ENCODE peak calls at places on chromosome 22, in seven cellular contexts. A is cardiac muscle cell, C is lung, F is neural progenitor cell, H is heart left ventricle, M is right atrium auricular region, N is adrenal gland. U is an unnamed sample. For H3K4me1 and H3K36me3, the result is how much of the 10 kb centered on the place peaks cover.

GRCh38 chr22:42283288-42284229 is 13.1 kb upstream of the TCF20 start:
- DNase-seq in H (no peak), C (no peak), F (peak), M (no peak), N (no peak), A (peak), U (no peak)

GRCh38 chr22:49667236-49667635 is 160.4 kb downstream of the BRD1 start:
- DNase-seq in N (no peak), C (no peak), F (no peak), H (peak), M (no peak), A (no peak), U (no peak)

GRCh38 chr22:49566141-49566541 is 261.5 kb downstream of the BRD1 start:
- DNase-seq in F (no peak), H (no peak), M (no peak), C (no peak), N (peak), A (no peak), U (no peak)

GRCh38 chr22:27405672-27406388 is 395.7 kb downstream of the MN1 start:
- DNase-seq in C (peak), H (peak), F (peak), M (no peak), A (peak), N (peak), U (no peak)

GRCh38 chr22:36252754-36253522 is at the start of gene APOL1:
- DNase-seq in N (peak), M (no peak), F (no peak), C (peak), H (peak), A (no peak), U (no peak)

GRCh38 chr22:38871360-38872171 is 450 bp downstream of the CBX6 start:
- DNase-seq in N (no peak), M (peak), H (no peak), C (no peak), F (peak), A (peak), U (no peak)

GRCh38 chr22:25970348-25970995 is 198.8 kb upstream of the SEZ6L start:
- DNase-seq in A (peak), F (peak), C (no peak), H (peak), N (no peak), M (no peak), U (no peak)

GRCh38 chr22:31286360-31287255 is 5.7 kb downstream of the PIK3IP1 start:
- DNase-seq in M (no peak), F (no peak), N (peak), C (no peak), A (peak), H (no peak), U (no peak)

GRCh38 chr22:32565002-32565339 is 90.4 kb downstream of the FBXO7 start:
- DNase-seq in A (no peak), H (no peak), F (no peak), M (no peak), C (no peak), N (no peak), U (no peak)

GRCh38 chr22:50627452-50627913 is 469 bp downstream of the ARSA start:
- DNase-seq in N (no peak), C (no peak), H (peak), A (peak), F (peak), M (no peak), U (no peak)

GRCh38 chr22:49967333-49968241 is 7.0 kb downstream of the PIM3 start:
- DNase-seq in M (peak), A (peak), N (peak), H (peak), F (peak), C (peak), U (no peak)

GRCh38 chr22:21661991-21662390 is 3.8 kb upstream of the PPIL2 start:
- DNase-seq in C (no peak), M (no peak), F (no peak), H (no peak), A (no peak), N (no peak), U (no peak)

GRCh38 chr22:27794244-27794643 is 7.3 kb downstream of the MN1 start:
- DNase-seq in F (peak), H (no peak), M (no peak), C (no peak), A (peak), N (no peak), U (no peak)

GRCh38 chr22:24137595-24137994 is 43.7 kb upstream of the SUSD2 start:
- DNase-seq in H (no peak), A (no peak), C (no peak), F (no peak), N (no peak), M (no peak), U (no peak)
- H3K4me1 ChIP-seq in H (under half), A (under half), C (under half), F (under half), N (under half), M (half or more), U (under half)

GRCh38 chr22:33796494-33796893 is 123.8 kb downstream of the LARGE1 start:
- DNase-seq in H (no peak), A (no peak), N (no peak), M (no peak), F (no peak), C (no peak), U (no peak)
- H3K36me3 ChIP-seq in H (under half), A (under half), N (under half), M (under half), F (under half), C (under half), U (under half)

DNA sequence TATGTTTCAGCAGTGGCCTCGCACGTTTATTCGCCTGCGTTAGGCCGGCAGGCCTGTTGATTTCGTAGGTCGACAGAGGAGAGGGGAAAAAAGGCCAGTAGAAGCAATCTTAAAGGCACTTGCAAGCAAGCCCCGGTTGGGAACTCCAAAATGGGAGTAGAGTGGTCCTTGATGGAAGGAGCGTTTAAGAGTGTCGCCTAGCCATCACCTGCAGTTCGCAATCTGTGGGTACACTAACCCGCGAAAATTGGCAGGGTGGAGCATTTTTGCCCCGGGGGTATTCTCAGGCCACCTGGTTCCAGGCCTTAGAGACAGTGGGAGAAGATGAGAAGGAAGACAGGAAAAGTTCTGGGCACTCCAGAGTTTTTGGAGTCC is 1.1 kb downstream of the EWSR1 start:
- DNase-seq in H (no peak), F (no peak), M (peak), C (no peak), A (peak), N (no peak), U (no peak)
- H3K27ac ChIP-seq in H (peak), F (peak), M (peak), C (peak), A (peak), N (peak), U (no peak)

GRCh38 chr22:46036558-46037408 is 59.8 kb upstream of the WNT7B start:
- DNase-seq in H (peak), N (no peak), F (peak), C (no peak), M (no peak), A (peak), U (no peak)

GRCh38 chr22:46038174-46038487 is 61.2 kb upstream of the WNT7B start:
- DNase-seq in F (no peak), N (no peak), C (no peak), A (no peak), H (no peak), M (no peak), U (no peak)

GRCh38 chr22:46040471-46041465 is 63.8 kb upstream of the WNT7B start:
- DNase-seq in M (no peak), C (no peak), F (no peak), H (peak), N (no peak), A (no peak), U (no peak)

GRCh38 chr22:46039531-46039930 is 62.6 kb upstream of the WNT7B start:
- DNase-seq in H (no peak), N (no peak), A (no peak), F (no peak), M (no peak), C (no peak), U (no peak)

DNA sequence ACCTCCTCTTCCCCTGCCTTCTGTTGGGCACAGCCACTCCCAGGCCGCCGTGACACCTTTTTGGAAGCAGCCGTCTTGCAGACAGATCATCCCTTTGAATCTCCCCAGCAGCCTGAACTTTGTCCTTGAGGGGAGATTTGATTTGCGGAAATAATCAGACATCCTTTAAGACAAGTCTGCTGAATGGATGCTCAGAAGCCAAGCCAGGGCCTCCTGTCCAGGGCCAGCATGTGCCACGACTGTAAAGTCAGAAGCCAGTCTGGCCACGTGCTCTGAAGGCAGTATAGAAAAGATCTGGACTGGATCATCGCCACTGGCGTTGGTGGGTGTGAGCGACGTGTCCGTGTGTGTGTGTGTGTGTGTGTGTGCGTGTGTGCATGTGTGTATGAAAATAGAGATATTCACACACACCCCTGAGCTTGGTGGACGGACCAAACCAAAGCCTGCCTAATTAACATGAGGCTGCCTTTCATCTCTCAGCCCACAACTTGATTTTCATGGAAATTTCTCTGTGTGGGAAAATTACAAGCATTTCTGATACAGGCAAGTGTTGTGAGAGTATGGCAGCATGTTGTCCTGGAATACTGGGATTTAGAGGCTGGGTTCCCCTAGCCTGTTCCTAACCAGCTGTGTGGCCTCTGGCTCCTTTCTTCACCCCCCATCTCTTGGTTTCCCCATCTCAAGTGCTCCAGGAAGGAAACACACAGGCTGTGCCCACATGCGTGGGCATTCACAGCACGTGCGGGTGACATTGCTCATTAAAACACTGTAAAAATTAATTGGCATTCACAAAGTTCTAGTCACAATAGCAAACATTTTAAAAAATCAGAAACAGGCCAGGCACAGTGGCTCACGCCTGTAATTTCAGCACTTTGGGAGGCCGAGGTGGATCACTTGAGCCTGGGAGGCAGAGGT is 61.8 kb upstream of the WNT7B start:
- DNase-seq in H (peak), F (no peak), N (no peak), M (no peak), C (no peak), A (no peak), U (no peak)
- H3K4me1 ChIP-seq in H (under half), F (under half), N (under half), M (under half), C (under half), A (under half), U (under half)

U was measured in iPS DF 6.9.